ENCODE peak calls at places on chromosomes 2 and 18, in six cellular contexts. L is Daoy, B is SK-N-SH, F is Caki2, P is lung, O is hepatic stellate cell. U is an unnamed sample.

GRCh38 chr2:97730245-97730644 is 16.9 kb downstream of the ZAP70 start:
- DNase-seq in P (no peak), F (peak; percentile 73), B (no peak), O (no peak), L (peak; percentile 35), U (no peak)

GRCh38 chr2:169162613-169163012 is 93.2 kb downstream of the DHRS9 start:
- DNase-seq in O (no peak), B (no peak), F (no peak), P (no peak), L (no peak), U (no peak)

GRCh38 chr2:11124760-11125068 is 30.6 kb upstream of the SLC66A3 start:
- DNase-seq in O (no peak), F (no peak), P (no peak), B (no peak), L (no peak), U (no peak)

GRCh38 chr2:57076856-57077255 is 893.1 kb downstream of the CCDC85A start:
- DNase-seq in L (no peak), O (peak; percentile 3), P (no peak), B (no peak), F (no peak), U (no peak)

GRCh38 chr2:31675485-31675901 is 94.8 kb upstream of the SRD5A2 start:
- DNase-seq in P (no peak), B (no peak), O (no peak), L (no peak), F (no peak), U (peak; percentile 57)

GRCh38 chr2:220310326-220310936 is 683.0 kb downstream of the SLC4A3 start:
- DNase-seq in B (no peak), P (no peak), L (peak; percentile 20), O (no peak), F (no peak), U (no peak)

GRCh38 chr2:100936972-100937542 is 65.0 kb upstream of the RPL31 start:
- DNase-seq in O (no peak), L (no peak), P (no peak), B (no peak), F (no peak), U (no peak)

GRCh38 chr2:6722574-6722973 is 143.1 kb downstream of the CMPK2 start:
- DNase-seq in P (no peak), O (no peak), B (no peak), F (no peak), L (no peak), U (no peak)

GRCh38 chr18:5295231-5295920 is at the start of gene ZBTB14:
- DNase-seq in L (peak; percentile 45), P (peak; percentile 46), F (peak; percentile 56), B (peak; percentile 88), O (peak; percentile 69), U (peak; percentile 48)

GRCh38 chr2:45218931-45219339 is 209.7 kb upstream of the SIX2 start:
- DNase-seq in B (no peak), F (no peak), L (no peak), P (peak; percentile 79), O (no peak), U (no peak)

GRCh38 chr18:63098014-63098981 is 221.3 kb downstream of the BCL2 start:
- DNase-seq in P (no peak), B (no peak), O (no peak), L (no peak), F (no peak), U (no peak)

GRCh38 chr18:61765097-61765496 is 127.7 kb downstream of the RNF152 start:
- DNase-seq in F (no peak), L (peak; percentile 26), B (peak; percentile 25), O (no peak), P (no peak), U (no peak)

GRCh38 chr2:163198007-163198406 is 359.4 kb upstream of the KCNH7 start:
- DNase-seq in O (no peak), F (no peak), B (no peak), P (no peak), L (no peak), U (no peak)

GRCh38 chr2:2871480-2872308 is 505.9 kb downstream of the EIPR1 start:
- DNase-seq in O (no peak), L (no peak), B (no peak), F (no peak), P (no peak), U (no peak)

GRCh38 chr2:235859651-235860050 is 308.5 kb downstream of the GBX2 start:
- DNase-seq in O (no peak), F (no peak), B (no peak), P (no peak), L (peak; percentile 22), U (peak; percentile 9)

GRCh38 chr2:228321019-228321418 is 139.5 kb upstream of the SPHKAP start:
- DNase-seq in F (no peak), P (no peak), O (no peak), B (no peak), L (no peak), U (no peak)

GRCh38 chr2:163401481-163401880 is 334.3 kb downstream of the FIGN start:
- DNase-seq in B (no peak), F (peak; percentile 4), P (no peak), O (no peak), L (peak; percentile 9), U (no peak)

GRCh38 chr2:196219686-196220085 is 48.3 kb upstream of the STK17B start:
- DNase-seq in O (no peak), F (no peak), P (no peak), L (no peak), B (no peak), U (no peak)

GRCh38 chr2:215271466-215271865 is 40.4 kb upstream of the ATIC start:
- DNase-seq in L (no peak), F (no peak), B (no peak), O (no peak), P (no peak), U (peak; percentile 39)

GRCh38 chr18:62837011-62837410 is 121.7 kb downstream of the PHLPP1 start:
- DNase-seq in L (no peak), O (no peak), P (no peak), B (no peak), F (no peak), U (no peak)

GRCh38 chr18:22542400-22542835 is 124.7 kb upstream of the CTAGE1 start:
- DNase-seq in P (peak; percentile 53), F (no peak), L (no peak), O (peak; percentile 75), B (no peak), U (no peak)

GRCh38 chr2:149994057-149994728 is 406.6 kb upstream of the MMADHC start:
- DNase-seq in O (no peak), P (peak; percentile 40), B (no peak), L (peak; percentile 88), F (peak; percentile 86), U (no peak)

GRCh38 chr18:63258749-63259580 is 60.6 kb downstream of the BCL2 start:
- DNase-seq in B (peak; percentile 37), F (no peak), L (no peak), O (no peak), P (no peak), U (no peak)

GRCh38 chr18:47118986-47119385 is 31.3 kb downstream of the HDHD2 start:
- DNase-seq in P (no peak), O (no peak), L (no peak), F (no peak), B (no peak), U (no peak)

GRCh38 chr2:203897544-203897943 is 30.0 kb downstream of the CTLA4 start:
- DNase-seq in B (no peak), P (no peak), L (no peak), F (no peak), O (no peak), U (no peak)